ENCODE peak calls at places on chromosomes 3 and 15, in ten cellular contexts. E, U, A, X, K, W, J, V, C and D are unnamed samples.
A peak's percentile ranks its signal among the peaks of the same experiment; 100 is the strongest.

GRCh38 chr3:157115069-157116006 is 44.6 kb downstream of the CCNL1 start:
- DNase-seq in V (no peak), K (no peak), J (no peak), U (peak; percentile 59), W (no peak), A (no peak), C (no peak), E (no peak), X (no peak), D (no peak)

GRCh38 chr3:13069495-13069894 is 3.7 kb downstream of the IQSEC1 start:
- DNase-seq in J (no peak), W (no peak), U (no peak), A (peak; percentile 89), V (peak; percentile 21), E (no peak), K (peak; percentile 37), X (no peak), C (no peak), D (no peak)

GRCh38 chr3:10426346-10427233 is 78.8 kb downstream of the ATP2B2 start:
- DNase-seq in K (no peak), E (no peak), C (no peak), A (no peak), J (no peak), V (no peak), W (no peak), X (no peak), U (no peak), D (no peak)

GRCh38 chr3:115698851-115699535 is 75.7 kb downstream of the GAP43 start:
- DNase-seq in J (no peak), A (no peak), C (peak; percentile 19), X (no peak), U (no peak), V (no peak), E (peak; percentile 54), K (no peak), W (no peak), D (no peak)

GRCh38 chr15:70788114-70789049 is 25.0 kb upstream of the UACA start:
- DNase-seq in U (peak; percentile 85), C (no peak), X (peak; percentile 61), J (peak; percentile 69), V (no peak), K (no peak), E (no peak), A (no peak), W (no peak), D (peak; percentile 88)

GRCh38 chr15:39880718-39881387 is 39.2 kb downstream of the GPR176 start:
- DNase-seq in A (no peak), J (no peak), E (no peak), W (no peak), U (no peak), V (no peak), K (no peak), C (no peak), X (no peak), D (no peak)

GRCh38 chr15:80418892-80419537 is 14.8 kb downstream of the ARNT2 start:
- DNase-seq in K (no peak), V (no peak), J (peak; percentile 40), A (peak; percentile 26), X (peak; percentile 75), E (peak; percentile 32), C (no peak), W (no peak), U (peak; percentile 62), D (peak; percentile 57)

GRCh38 chr3:115487972-115488371 is 135.3 kb upstream of the GAP43 start:
- DNase-seq in J (no peak), U (no peak), C (no peak), E (no peak), V (no peak), A (no peak), K (no peak), X (no peak), W (no peak), D (no peak)

GRCh38 chr3:147404000-147404799 is 2.1 kb downstream of the ZIC4 start:
- DNase-seq in J (no peak), W (no peak), E (peak; percentile 64), C (no peak), U (no peak), X (no peak), A (no peak), K (no peak), V (no peak), D (no peak)

GRCh38 chr3:16171009-16171408 is 3.5 kb upstream of the GALNT15 start:
- DNase-seq in X (no peak), C (no peak), J (no peak), E (no peak), U (no peak), V (no peak), A (no peak), K (no peak), W (no peak), D (no peak)

GRCh38 chr3:24628523-24629258 is 134.0 kb upstream of the THRB start:
- DNase-seq in C (no peak), K (no peak), X (no peak), A (no peak), E (no peak), V (no peak), U (peak; percentile 18), J (peak; percentile 14), W (no peak), D (no peak)

GRCh38 chr3:160330690-160331089 is 68.3 kb downstream of the IFT80 start:
- DNase-seq in V (no peak), K (no peak), E (no peak), U (no peak), X (no peak), C (no peak), A (no peak), J (no peak), W (no peak), D (no peak)

GRCh38 chr15:28989239-28989830 is 103.6 kb downstream of the APBA2 start:
- DNase-seq in E (peak; percentile 83), K (no peak), V (no peak), X (no peak), C (peak; percentile 82), A (peak; percentile 45), W (no peak), J (no peak), U (no peak), D (peak; percentile 1)

GRCh38 chr3:111923095-111923771 is 55.6 kb upstream of the ABHD10 start:
- DNase-seq in A (no peak), V (no peak), E (no peak), U (no peak), K (no peak), W (no peak), X (no peak), C (no peak), J (peak; percentile 14), D (peak; percentile 77)

GRCh38 chr15:49901867-49902775 is 216.9 kb downstream of the ATP8B4 start:
- DNase-seq in V (no peak), C (no peak), X (no peak), W (no peak), J (no peak), K (no peak), A (no peak), E (no peak), U (peak; percentile 73), D (no peak)

GRCh38 chr3:194404365-194405140 is 5.5 kb upstream of the GP5 start:
- DNase-seq in V (no peak), U (peak; percentile 59), C (no peak), A (peak; percentile 60), E (peak; percentile 65), W (peak; percentile 3), J (peak; percentile 31), X (peak; percentile 40), K (peak; percentile 38), D (peak; percentile 76)

GRCh38 chr3:120393761-120394160 is 44.6 kb upstream of the LRRC58 start:
- DNase-seq in U (no peak), J (no peak), C (no peak), K (no peak), X (no peak), E (no peak), V (no peak), A (no peak), W (no peak), D (no peak)

GRCh38 chr15:70152070-70152480 is 54.4 kb upstream of the TLE3 start:
- DNase-seq in K (no peak), J (no peak), E (peak; percentile 66), X (no peak), V (no peak), C (peak; percentile 42), W (no peak), A (no peak), U (peak; percentile 32), D (no peak)